ENCODE peak calls at places on chromosomes 5 and 9, in four cellular contexts. J is activated naive CD8-positive, alpha-beta T cell treated with anti-CD3 and anti-CD28 coated beads, Interleukin-2, amount 10 ng/mL, durations not matched to agents 7 days and 5 days; S is stromal cell of bone marrow; P is NCI-H460. C is an unnamed sample.
A peak's percentile ranks its signal among the peaks of the same experiment; 100 is the strongest.

GRCh38 chr9:130263601-130264413 is 1.8 kb upstream of the HMCN2 start:
- DNase-seq in J (no peak), S (no peak), P (no peak), C (peak; percentile 17)

GRCh38 chr5:63128018-63128417 is 549.4 kb downstream of the LRRC70 start:
- DNase-seq in J (no peak), S (no peak), P (no peak), C (no peak)

GRCh38 chr9:127927457-127928231 is 2.9 kb downstream of the PIP5KL1 start:
- DNase-seq in J (peak; percentile 70), S (no peak), P (no peak), C (no peak)

GRCh38 chr9:136050706-136051567 is 44.2 kb downstream of the NACC2 start:
- DNase-seq in J (no peak), S (no peak), P (no peak), C (no peak)

GRCh38 chr9:93673271-93673843 is 97.0 kb downstream of the PHF2 start:
- DNase-seq in J (peak; percentile 25), S (no peak), P (no peak), C (no peak)

GRCh38 chr5:88952344-88952743 is 69.4 kb upstream of the MEF2C start:
- DNase-seq in J (no peak), S (no peak), P (peak; percentile 59), C (no peak)

GRCh38 chr9:34719021-34719768 is 9.3 kb upstream of the CCL21 start:
- DNase-seq in J (no peak), S (no peak), P (no peak), C (no peak)

GRCh38 chr5:16372493-16372892 is 93.1 kb downstream of the ZNF622 start:
- DNase-seq in J (no peak), S (no peak), P (no peak), C (no peak)

GRCh38 chr5:119267958-119268386 is 87.8 kb upstream of the TNFAIP8 start:
- DNase-seq in J (peak; percentile 72), S (peak; percentile 95), P (peak; percentile 94), C (peak; percentile 92)

GRCh38 chr9:22278426-22278825 is 168.2 kb upstream of the DMRTA1 start:
- DNase-seq in J (no peak), S (peak; percentile 13), P (no peak), C (no peak)

GRCh38 chr5:142969624-142970439 is 199.7 kb downstream of the ARHGAP26 start:
- DNase-seq in J (no peak), S (no peak), P (no peak), C (no peak)

GRCh38 chr5:57298985-57299491 is 125.2 kb downstream of the GPBP1 start:
- DNase-seq in J (no peak), S (peak; percentile 58), P (peak; percentile 71), C (peak; percentile 68)

GRCh38 chr5:56170557-56170956 is 62.6 kb downstream of the ANKRD55 start:
- DNase-seq in J (no peak), S (peak; percentile 94), P (no peak), C (no peak)

GRCh38 chr9:93235278-93235960 is 51.5 kb downstream of the WNK2 start:
- DNase-seq in J (no peak), S (no peak), P (no peak), C (no peak)

GRCh38 chr5:88674262-88675158 is 208.5 kb downstream of the MEF2C start:
- DNase-seq in J (peak; percentile 69), S (no peak), P (peak; percentile 47), C (peak; percentile 30)

GRCh38 chr5:145975361-145976066 is 39.1 kb downstream of the SH3RF2 start:
- DNase-seq in J (no peak), S (peak; percentile 74), P (no peak), C (no peak)

GRCh38 chr5:170333161-170333909 is 35.8 kb upstream of the LCP2 start:
- DNase-seq in J (peak; percentile 46), S (no peak), P (no peak), C (peak; percentile 92)

GRCh38 chr5:91182763-91183162 is 200.4 kb downstream of the ARRDC3 start:
- DNase-seq in J (no peak), S (peak; percentile 88), P (no peak), C (peak; percentile 87)

GRCh38 chr9:70418822-70419545 is 4.5 kb upstream of the KLF9 start:
- DNase-seq in J (peak; percentile 93), S (peak; percentile 96), P (peak; percentile 89), C (peak; percentile 97)

GRCh38 chr5:95530441-95530840 is 24.3 kb downstream of the SKIC3 start:
- DNase-seq in J (no peak), S (peak; percentile 90), P (no peak), C (no peak)

GRCh38 chr9:117714282-117714681 is 10.1 kb downstream of the TLR4 start:
- DNase-seq in J (peak; percentile 36), S (no peak), P (no peak), C (no peak)

GRCh38 chr9:27528278-27528885 is 1.2 kb downstream of the MOB3B start:
- DNase-seq in J (peak; percentile 76), S (no peak), P (no peak), C (peak; percentile 58)

GRCh38 chr5:175347931-175348330 is 96.1 kb downstream of the DRD1 start:
- DNase-seq in J (no peak), S (no peak), P (no peak), C (no peak)

GRCh38 chr9:111959468-111959941 is 62.9 kb downstream of the UGCG start:
- DNase-seq in J (no peak), S (peak; percentile 87), P (peak; percentile 82), C (peak; percentile 77)

GRCh38 chr5:107830750-107831149 is 160.0 kb upstream of the EFNA5 start:
- DNase-seq in J (no peak), S (no peak), P (no peak), C (no peak)

GRCh38 chr5:75640395-75640794 is 29.1 kb downstream of the ANKDD1B start:
- DNase-seq in J (no peak), S (peak; percentile 37), P (no peak), C (no peak)

GRCh38 chr9:129640086-129640870 is 1.7 kb downstream of the ASB6 start:
- DNase-seq in J (no peak), S (no peak), P (no peak), C (no peak)